ENCODE peak calls at places on chromosomes 1 and 21, in nine cellular contexts. One of them, this sample, is unnamed.

GRCh38 chr21:29436143-29436542 is 137.4 kb downstream of the BACH1 start:
- DNase-seq in HTR-8/SVneo: no peak
- DNase-seq in MM.1S: no peak
- DNase-seq in RKO: no peak
- DNase-seq in PC-9: no peak
- DNase-seq in HL-60: no peak
- DNase-seq in activated T-helper 1 cell treated with Interleukin-2 at 50 U/mL for 16 hours: peak
- DNase-seq in T-helper 9 cell: no peak
- DNase-seq in fibroblast of mammary gland: peak
- DNase-seq in this sample: no peak

GRCh38 chr1:85623061-85623471 is 42.5 kb downstream of the CCN1 start:
- DNase-seq in HTR-8/SVneo: no peak
- DNase-seq in MM.1S: peak
- DNase-seq in RKO: peak
- DNase-seq in PC-9: no peak
- DNase-seq in HL-60: no peak
- DNase-seq in activated T-helper 1 cell treated with Interleukin-2 at 50 U/mL for 16 hours: no peak
- DNase-seq in T-helper 9 cell: no peak
- DNase-seq in fibroblast of mammary gland: peak
- DNase-seq in this sample: no peak

GRCh38 chr1:55466343-55466742 is 251.2 kb upstream of the USP24 start:
- DNase-seq in HTR-8/SVneo: no peak
- DNase-seq in MM.1S: no peak
- DNase-seq in RKO: no peak
- DNase-seq in PC-9: peak
- DNase-seq in HL-60: no peak
- DNase-seq in activated T-helper 1 cell treated with Interleukin-2 at 50 U/mL for 16 hours: no peak
- DNase-seq in T-helper 9 cell: no peak
- DNase-seq in fibroblast of mammary gland: peak
- DNase-seq in this sample: peak

GRCh38 chr21:34748862-34749261 is 80.1 kb downstream of the CLIC6 start:
- DNase-seq in HTR-8/SVneo: no peak
- DNase-seq in MM.1S: no peak
- DNase-seq in RKO: no peak
- DNase-seq in PC-9: no peak
- DNase-seq in HL-60: no peak
- DNase-seq in activated T-helper 1 cell treated with Interleukin-2 at 50 U/mL for 16 hours: no peak
- DNase-seq in T-helper 9 cell: no peak
- DNase-seq in fibroblast of mammary gland: no peak
- DNase-seq in this sample: no peak

GRCh38 chr21:32819702-32820101 is 48.1 kb upstream of the PAXBP1 start:
- DNase-seq in HTR-8/SVneo: no peak
- DNase-seq in MM.1S: no peak
- DNase-seq in RKO: no peak
- DNase-seq in PC-9: no peak
- DNase-seq in HL-60: no peak
- DNase-seq in activated T-helper 1 cell treated with Interleukin-2 at 50 U/mL for 16 hours: no peak
- DNase-seq in T-helper 9 cell: no peak
- DNase-seq in fibroblast of mammary gland: peak
- DNase-seq in this sample: no peak

GRCh38 chr1:43065191-43065590 is 106.5 kb upstream of the SLC2A1 start:
- DNase-seq in HTR-8/SVneo: no peak
- DNase-seq in MM.1S: no peak
- DNase-seq in RKO: no peak
- DNase-seq in PC-9: no peak
- DNase-seq in HL-60: no peak
- DNase-seq in activated T-helper 1 cell treated with Interleukin-2 at 50 U/mL for 16 hours: no peak
- DNase-seq in T-helper 9 cell: no peak
- DNase-seq in fibroblast of mammary gland: no peak
- DNase-seq in this sample: peak

GRCh38 chr1:206469933-206470691 is at the start of gene IKBKE:
- DNase-seq in HTR-8/SVneo: peak
- DNase-seq in MM.1S: peak
- DNase-seq in RKO: peak
- DNase-seq in PC-9: peak
- DNase-seq in HL-60: peak
- DNase-seq in activated T-helper 1 cell treated with Interleukin-2 at 50 U/mL for 16 hours: peak
- DNase-seq in T-helper 9 cell: peak
- DNase-seq in fibroblast of mammary gland: peak
- DNase-seq in this sample: no peak

GRCh38 chr1:168865850-168866620 is 137.0 kb upstream of the DPT start:
- DNase-seq in HTR-8/SVneo: no peak
- DNase-seq in MM.1S: no peak
- DNase-seq in RKO: no peak
- DNase-seq in PC-9: no peak
- DNase-seq in HL-60: no peak
- DNase-seq in activated T-helper 1 cell treated with Interleukin-2 at 50 U/mL for 16 hours: no peak
- DNase-seq in T-helper 9 cell: no peak
- DNase-seq in fibroblast of mammary gland: no peak
- DNase-seq in this sample: no peak

GRCh38 chr1:230977781-230978490 is 725 bp downstream of the TTC13 start:
- DNase-seq in HTR-8/SVneo: peak
- DNase-seq in MM.1S: peak
- DNase-seq in RKO: peak
- DNase-seq in PC-9: peak
- DNase-seq in HL-60: no peak
- DNase-seq in activated T-helper 1 cell treated with Interleukin-2 at 50 U/mL for 16 hours: peak
- DNase-seq in T-helper 9 cell: peak
- DNase-seq in fibroblast of mammary gland: peak
- DNase-seq in this sample: no peak

GRCh38 chr21:44820851-44821250 is 3.0 kb upstream of the SUMO3 start:
- DNase-seq in HTR-8/SVneo: no peak
- DNase-seq in MM.1S: no peak
- DNase-seq in RKO: no peak
- DNase-seq in PC-9: no peak
- DNase-seq in HL-60: no peak
- DNase-seq in activated T-helper 1 cell treated with Interleukin-2 at 50 U/mL for 16 hours: no peak
- DNase-seq in T-helper 9 cell: no peak
- DNase-seq in fibroblast of mammary gland: peak
- DNase-seq in this sample: no peak

GRCh38 chr1:150282558-150282958 is 204 bp downstream of the CIART start:
- DNase-seq in HTR-8/SVneo: no peak
- DNase-seq in MM.1S: no peak
- DNase-seq in RKO: no peak
- DNase-seq in PC-9: no peak
- DNase-seq in HL-60: no peak
- DNase-seq in activated T-helper 1 cell treated with Interleukin-2 at 50 U/mL for 16 hours: no peak
- DNase-seq in T-helper 9 cell: no peak
- DNase-seq in fibroblast of mammary gland: no peak
- DNase-seq in this sample: no peak

GRCh38 chr1:205710201-205711062 is 30.1 kb upstream of the SLC45A3 start:
- DNase-seq in HTR-8/SVneo: no peak
- DNase-seq in MM.1S: no peak
- DNase-seq in RKO: no peak
- DNase-seq in PC-9: no peak
- DNase-seq in HL-60: no peak
- DNase-seq in activated T-helper 1 cell treated with Interleukin-2 at 50 U/mL for 16 hours: no peak
- DNase-seq in T-helper 9 cell: no peak
- DNase-seq in fibroblast of mammary gland: no peak
- DNase-seq in this sample: no peak

GRCh38 chr1:199084293-199084692 is 445.5 kb downstream of the PTPRC start:
- DNase-seq in HTR-8/SVneo: no peak
- DNase-seq in MM.1S: no peak
- DNase-seq in RKO: no peak
- DNase-seq in PC-9: no peak
- DNase-seq in HL-60: peak
- DNase-seq in activated T-helper 1 cell treated with Interleukin-2 at 50 U/mL for 16 hours: no peak
- DNase-seq in T-helper 9 cell: no peak
- DNase-seq in fibroblast of mammary gland: peak
- DNase-seq in this sample: no peak

GRCh38 chr21:39633043-39633442 is 20.3 kb downstream of the B3GALT5 start:
- DNase-seq in HTR-8/SVneo: no peak
- DNase-seq in MM.1S: no peak
- DNase-seq in RKO: peak
- DNase-seq in PC-9: no peak
- DNase-seq in HL-60: no peak
- DNase-seq in activated T-helper 1 cell treated with Interleukin-2 at 50 U/mL for 16 hours: no peak
- DNase-seq in T-helper 9 cell: no peak
- DNase-seq in fibroblast of mammary gland: peak
- DNase-seq in this sample: no peak

GRCh38 chr1:109768335-109768650 is 4.6 kb upstream of the EPS8L3 start:
- DNase-seq in HTR-8/SVneo: no peak
- DNase-seq in MM.1S: no peak
- DNase-seq in RKO: no peak
- DNase-seq in PC-9: no peak
- DNase-seq in HL-60: no peak
- DNase-seq in activated T-helper 1 cell treated with Interleukin-2 at 50 U/mL for 16 hours: no peak
- DNase-seq in T-helper 9 cell: no peak
- DNase-seq in fibroblast of mammary gland: no peak
- DNase-seq in this sample: no peak

GRCh38 chr1:224238756-224239155 is 55.7 kb downstream of the DEGS1 start:
- DNase-seq in HTR-8/SVneo: no peak
- DNase-seq in MM.1S: no peak
- DNase-seq in RKO: no peak
- DNase-seq in PC-9: no peak
- DNase-seq in HL-60: no peak
- DNase-seq in activated T-helper 1 cell treated with Interleukin-2 at 50 U/mL for 16 hours: no peak
- DNase-seq in T-helper 9 cell: no peak
- DNase-seq in fibroblast of mammary gland: no peak
- DNase-seq in this sample: no peak

GRCh38 chr21:29490016-29490415 is 191.3 kb downstream of the BACH1 start:
- DNase-seq in HTR-8/SVneo: no peak
- DNase-seq in MM.1S: no peak
- DNase-seq in RKO: no peak
- DNase-seq in PC-9: no peak
- DNase-seq in HL-60: no peak
- DNase-seq in activated T-helper 1 cell treated with Interleukin-2 at 50 U/mL for 16 hours: no peak
- DNase-seq in T-helper 9 cell: no peak
- DNase-seq in fibroblast of mammary gland: no peak
- DNase-seq in this sample: no peak

GRCh38 chr21:45330075-45330781 is 42.5 kb upstream of the POFUT2 start:
- DNase-seq in HTR-8/SVneo: peak
- DNase-seq in MM.1S: no peak
- DNase-seq in RKO: no peak
- DNase-seq in PC-9: peak
- DNase-seq in HL-60: no peak
- DNase-seq in activated T-helper 1 cell treated with Interleukin-2 at 50 U/mL for 16 hours: no peak
- DNase-seq in T-helper 9 cell: no peak
- DNase-seq in fibroblast of mammary gland: peak
- DNase-seq in this sample: no peak

GRCh38 chr1:170669586-170670332 is 5.8 kb downstream of the PRRX1 start:
- DNase-seq in HTR-8/SVneo: no peak
- DNase-seq in MM.1S: no peak
- DNase-seq in RKO: no peak
- DNase-seq in PC-9: no peak
- DNase-seq in HL-60: no peak
- DNase-seq in activated T-helper 1 cell treated with Interleukin-2 at 50 U/mL for 16 hours: no peak
- DNase-seq in T-helper 9 cell: no peak
- DNase-seq in fibroblast of mammary gland: no peak
- DNase-seq in this sample: no peak

GRCh38 chr1:7300893-7301292 is 470.2 kb upstream of the VAMP3 start:
- DNase-seq in HTR-8/SVneo: peak
- DNase-seq in MM.1S: no peak
- DNase-seq in RKO: peak
- DNase-seq in PC-9: no peak
- DNase-seq in HL-60: no peak
- DNase-seq in activated T-helper 1 cell treated with Interleukin-2 at 50 U/mL for 16 hours: no peak
- DNase-seq in T-helper 9 cell: no peak
- DNase-seq in fibroblast of mammary gland: peak
- DNase-seq in this sample: no peak

GRCh38 chr1:63545780-63546179 is 22.5 kb downstream of the EFCAB7 start:
- DNase-seq in HTR-8/SVneo: no peak
- DNase-seq in MM.1S: no peak
- DNase-seq in RKO: peak
- DNase-seq in PC-9: no peak
- DNase-seq in HL-60: no peak
- DNase-seq in activated T-helper 1 cell treated with Interleukin-2 at 50 U/mL for 16 hours: no peak
- DNase-seq in T-helper 9 cell: no peak
- DNase-seq in fibroblast of mammary gland: peak
- DNase-seq in this sample: no peak

GRCh38 chr1:111190931-111191451 is 9.5 kb downstream of the DENND2D start:
- DNase-seq in HTR-8/SVneo: no peak
- DNase-seq in MM.1S: no peak
- DNase-seq in RKO: no peak
- DNase-seq in PC-9: no peak
- DNase-seq in HL-60: peak
- DNase-seq in activated T-helper 1 cell treated with Interleukin-2 at 50 U/mL for 16 hours: no peak
- DNase-seq in T-helper 9 cell: no peak
- DNase-seq in fibroblast of mammary gland: peak
- DNase-seq in this sample: no peak

GRCh38 chr1:60984066-60984799 is 98.1 kb upstream of the NFIA start:
- DNase-seq in HTR-8/SVneo: no peak
- DNase-seq in MM.1S: no peak
- DNase-seq in RKO: no peak
- DNase-seq in PC-9: no peak
- DNase-seq in HL-60: no peak
- DNase-seq in activated T-helper 1 cell treated with Interleukin-2 at 50 U/mL for 16 hours: no peak
- DNase-seq in T-helper 9 cell: no peak
- DNase-seq in fibroblast of mammary gland: peak
- DNase-seq in this sample: no peak

GRCh38 chr1:2791027-2791760 is 10.3 kb downstream of the TTC34 start:
- DNase-seq in HTR-8/SVneo: no peak
- DNase-seq in MM.1S: no peak
- DNase-seq in RKO: no peak
- DNase-seq in PC-9: no peak
- DNase-seq in HL-60: no peak
- DNase-seq in activated T-helper 1 cell treated with Interleukin-2 at 50 U/mL for 16 hours: no peak
- DNase-seq in T-helper 9 cell: no peak
- DNase-seq in fibroblast of mammary gland: no peak
- DNase-seq in this sample: no peak

GRCh38 chr1:109252893-109253802 is 3.8 kb downstream of the CELSR2 start:
- DNase-seq in HTR-8/SVneo: no peak
- DNase-seq in MM.1S: no peak
- DNase-seq in RKO: no peak
- DNase-seq in PC-9: no peak
- DNase-seq in HL-60: no peak
- DNase-seq in activated T-helper 1 cell treated with Interleukin-2 at 50 U/mL for 16 hours: no peak
- DNase-seq in T-helper 9 cell: no peak
- DNase-seq in fibroblast of mammary gland: no peak
- DNase-seq in this sample: peak

GRCh38 chr21:45505416-45506021 is 36.7 kb downstream of the SLC19A1 start:
- DNase-seq in HTR-8/SVneo: no peak
- DNase-seq in MM.1S: no peak
- DNase-seq in RKO: no peak
- DNase-seq in PC-9: no peak
- DNase-seq in HL-60: no peak
- DNase-seq in activated T-helper 1 cell treated with Interleukin-2 at 50 U/mL for 16 hours: no peak
- DNase-seq in T-helper 9 cell: no peak
- DNase-seq in fibroblast of mammary gland: no peak
- DNase-seq in this sample: no peak

GRCh38 chr1:8495928-8496401 is 178.1 kb downstream of the SLC45A1 start:
- DNase-seq in HTR-8/SVneo: no peak
- DNase-seq in MM.1S: no peak
- DNase-seq in RKO: peak
- DNase-seq in PC-9: no peak
- DNase-seq in HL-60: no peak
- DNase-seq in activated T-helper 1 cell treated with Interleukin-2 at 50 U/mL for 16 hours: no peak
- DNase-seq in T-helper 9 cell: no peak
- DNase-seq in fibroblast of mammary gland: peak
- DNase-seq in this sample: no peak

GRCh38 chr21:37472581-37472980 is 106.0 kb downstream of the DYRK1A start:
- DNase-seq in HTR-8/SVneo: no peak
- DNase-seq in MM.1S: no peak
- DNase-seq in RKO: no peak
- DNase-seq in PC-9: no peak
- DNase-seq in HL-60: no peak
- DNase-seq in activated T-helper 1 cell treated with Interleukin-2 at 50 U/mL for 16 hours: no peak
- DNase-seq in T-helper 9 cell: no peak
- DNase-seq in fibroblast of mammary gland: no peak
- DNase-seq in this sample: no peak

GRCh38 chr1:232844791-232845190 is 39.6 kb downstream of the MAP10 start:
- DNase-seq in HTR-8/SVneo: peak
- DNase-seq in MM.1S: no peak
- DNase-seq in RKO: peak
- DNase-seq in PC-9: no peak
- DNase-seq in HL-60: no peak
- DNase-seq in activated T-helper 1 cell treated with Interleukin-2 at 50 U/mL for 16 hours: no peak
- DNase-seq in T-helper 9 cell: no peak
- DNase-seq in fibroblast of mammary gland: peak
- DNase-seq in this sample: no peak

GRCh38 chr1:180387413-180387812 is 115.0 kb downstream of the ACBD6 start:
- DNase-seq in HTR-8/SVneo: no peak
- DNase-seq in MM.1S: no peak
- DNase-seq in RKO: no peak
- DNase-seq in PC-9: no peak
- DNase-seq in HL-60: no peak
- DNase-seq in activated T-helper 1 cell treated with Interleukin-2 at 50 U/mL for 16 hours: no peak
- DNase-seq in T-helper 9 cell: no peak
- DNase-seq in fibroblast of mammary gland: no peak
- DNase-seq in this sample: no peak